ENCODE peak calls at places on chromosomes 6 and 20, in four cellular contexts. Y is AG04450, S is GM10248, U is esophagus muscularis mucosa. Q is an unnamed sample.

GRCh38 chr20:38536310-38536709 is 44.7 kb upstream of the ADIG start:
- DNase-seq in Y (no peak), S (no peak), U (no peak), Q (no peak)

GRCh38 chr6:3741477-3741871 is 10.0 kb downstream of the PXDC1 start:
- DNase-seq in Y (no peak), S (no peak), U (no peak), Q (no peak)

GRCh38 chr6:2608508-2608907 is 142.2 kb downstream of the MYLK4 start:
- DNase-seq in Y (no peak), S (no peak), U (no peak), Q (no peak)

GRCh38 chr6:2579241-2579761 is 171.4 kb downstream of the MYLK4 start:
- DNase-seq in Y (no peak), S (no peak), U (peak), Q (no peak)

GRCh38 chr6:127515794-127516675 is 3.1 kb downstream of the MTCL3 start:
- DNase-seq in Y (no peak), S (peak), U (no peak), Q (peak)

GRCh38 chr20:35561268-35561667 is 19.4 kb downstream of the ERGIC3 start:
- DNase-seq in Y (peak), S (no peak), U (no peak), Q (peak)

GRCh38 chr20:25848222-25848621 is 151.6 kb upstream of the ZNF337 start:
- DNase-seq in Y (no peak), S (no peak), U (no peak), Q (no peak)

GRCh38 chr20:62590301-62591121 is 51.8 kb upstream of the SLCO4A1 start:
- DNase-seq in Y (no peak), S (no peak), U (no peak), Q (no peak)

GRCh38 chr20:57632286-57632685 is 12.1 kb upstream of the ZBP1 start:
- DNase-seq in Y (no peak), S (no peak), U (no peak), Q (no peak)

GRCh38 chr6:126530777-126531176 is 190.9 kb downstream of the CENPW start:
- DNase-seq in Y (no peak), S (no peak), U (no peak), Q (no peak)

GRCh38 chr20:21498646-21499045 is 15.2 kb downstream of the NKX2-2 start:
- DNase-seq in Y (no peak), S (no peak), U (no peak), Q (no peak)

GRCh38 chr20:23368316-23369110 is 6.5 kb downstream of the GZF1 start:
- DNase-seq in Y (no peak), S (no peak), U (no peak), Q (no peak)

GRCh38 chr6:154123131-154123530 is 84.1 kb downstream of the OPRM1 start:
- DNase-seq in Y (no peak), S (no peak), U (no peak), Q (no peak)

GRCh38 chr6:154122195-154122925 is 83.3 kb downstream of the OPRM1 start:
- DNase-seq in Y (no peak), S (no peak), U (no peak), Q (no peak)

GRCh38 chr6:154127638-154128037 is 88.6 kb downstream of the OPRM1 start:
- DNase-seq in Y (no peak), S (no peak), U (no peak), Q (no peak)

DNA sequence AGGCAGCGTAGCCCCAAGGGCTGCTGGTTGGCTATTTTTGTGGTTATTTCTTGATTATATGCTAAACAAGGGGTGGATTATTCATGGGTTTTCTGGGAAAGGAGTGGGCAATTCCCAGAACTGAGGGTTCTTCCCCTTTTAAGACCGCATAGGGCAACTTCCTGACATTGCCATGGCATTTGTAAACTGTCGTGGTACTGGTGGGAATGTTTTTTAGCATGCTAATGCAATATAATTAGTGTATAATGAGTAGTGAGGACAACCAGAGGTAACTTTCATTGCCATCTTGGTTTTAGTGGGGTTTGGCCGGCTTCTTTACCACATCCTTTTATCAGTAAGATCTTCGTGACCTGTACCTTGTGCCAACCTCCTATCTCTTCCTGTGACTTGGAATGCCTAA is 84.5 kb downstream of the OPRM1 start:
- DNase-seq in Y (no peak), S (no peak), U (no peak), Q (no peak)
- TF ChIP-seq CTCF in Y (no peak), S (no peak), U (no peak), Q (no peak)

DNA sequence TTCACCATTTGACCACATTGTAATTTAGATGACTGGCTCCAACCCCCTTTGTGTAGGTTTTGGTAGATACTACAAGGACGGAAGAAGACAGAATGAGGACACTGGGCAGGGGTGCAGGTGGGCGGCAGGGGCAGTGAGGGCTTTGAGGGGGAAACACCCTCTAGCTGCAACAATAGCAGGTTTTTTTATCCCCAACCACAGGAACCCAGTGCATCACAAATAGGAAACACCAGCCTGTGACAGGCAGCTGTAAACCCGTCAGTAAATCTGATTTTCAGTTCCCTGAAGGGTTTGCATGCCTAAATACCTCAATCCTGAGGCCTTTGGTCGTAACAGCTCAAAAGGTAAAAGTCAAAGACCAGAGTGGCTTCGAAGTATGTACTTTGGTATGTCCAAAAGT is 4.5 kb downstream of the DTNBP1 start:
- DNase-seq in Y (no peak), S (peak), U (no peak), Q (no peak)
- TF ChIP-seq CTCF in Y (no peak), S (no peak), U (no peak), Q (no peak)

DNA sequence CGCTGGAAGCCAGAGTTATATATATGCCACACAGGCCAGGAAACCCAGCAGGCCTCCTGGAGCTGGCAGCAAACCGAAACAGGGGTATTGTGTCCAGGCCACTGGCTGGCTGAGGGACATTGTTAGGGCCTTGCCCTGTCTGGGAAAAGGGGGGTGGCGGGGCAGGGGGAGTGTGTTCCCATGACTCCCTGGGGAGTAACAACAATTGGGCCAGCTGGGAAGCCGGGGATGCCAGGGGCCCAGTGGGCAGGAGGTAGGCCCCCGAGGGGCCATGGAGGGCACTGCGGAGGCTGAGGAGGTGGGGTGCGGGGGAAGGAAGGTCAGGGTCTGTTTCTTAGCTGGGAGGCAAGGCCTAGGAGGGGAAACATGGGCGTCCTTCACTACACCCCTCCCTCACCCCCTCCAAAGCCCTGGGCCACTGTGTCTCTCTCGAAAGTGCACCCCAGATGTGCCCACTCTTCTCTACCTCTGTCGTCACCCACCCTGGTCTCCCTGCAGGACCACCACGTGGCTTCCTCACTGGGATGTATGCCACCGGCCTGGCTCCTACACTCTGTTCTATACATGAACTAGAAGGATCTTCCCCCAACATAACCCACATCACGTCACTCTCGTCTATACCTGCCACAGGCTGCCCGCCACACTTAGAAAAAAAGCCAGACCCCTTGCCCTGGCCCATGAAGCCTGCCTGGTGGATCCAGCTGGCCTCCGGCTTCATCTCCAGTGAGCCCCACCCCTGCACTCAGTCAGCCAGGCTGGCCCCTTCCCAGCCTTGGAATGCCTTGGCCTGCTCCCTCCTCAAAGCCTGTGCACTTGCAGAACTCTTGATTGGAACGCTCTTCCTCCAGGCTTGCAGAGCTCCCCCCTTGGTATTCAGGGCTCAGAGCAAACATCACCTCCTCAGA is 7.8 kb upstream of the E2F1 start:
- DNase-seq in Y (no peak), S (no peak), U (no peak), Q (no peak)
- TF ChIP-seq CTCF in Y (no peak), S (no peak), U (no peak), Q (no peak)

DNA sequence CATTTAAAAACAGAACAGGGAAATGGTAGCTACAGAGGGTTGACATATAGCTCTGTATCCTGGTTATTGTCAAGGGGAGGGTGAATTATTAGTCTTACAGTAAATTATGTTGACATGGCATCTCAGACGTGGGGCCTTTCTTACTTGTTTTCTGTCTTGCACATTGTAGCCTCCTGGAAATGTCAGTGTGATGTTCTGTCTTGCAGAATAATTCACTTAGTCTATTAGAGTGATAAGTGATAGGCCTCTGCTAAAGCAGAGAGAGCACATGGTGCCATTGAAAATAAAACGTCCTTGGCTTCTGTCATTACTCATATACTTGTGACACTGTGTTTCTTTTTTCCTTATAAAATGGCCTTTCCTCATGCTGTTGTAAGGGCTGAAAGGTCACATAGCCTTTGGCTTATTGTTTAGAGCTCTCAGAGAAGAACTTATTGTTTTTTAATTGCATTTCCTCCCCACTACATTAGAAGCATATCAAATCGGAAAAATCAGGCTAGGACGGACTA is 531.0 kb downstream of the EPM2A start:
- DNase-seq in Y (no peak), S (no peak), U (no peak), Q (no peak)
- TF ChIP-seq CTCF in Y (no peak), S (no peak), U (no peak), Q (no peak)